ENCODE peak calls at places on chromosome 20, in eight cellular contexts. M, F, I, R, B, Q, Z and K are unnamed samples.
A peak's percentile ranks its signal among the peaks of the same experiment; 100 is the strongest.

GRCh38 chr20:56217820-56218219 is 30.7 kb upstream of the MC3R start:
- DNase-seq in M (no peak), F (no peak), I (no peak), R (no peak), B (no peak), Q (no peak), Z (no peak), K (no peak)

GRCh38 chr20:57658447-57659130 is 38.4 kb upstream of the ZBP1 start:
- DNase-seq in M (peak; percentile 6), F (peak; percentile 5), I (no peak), R (peak; percentile 50), B (peak; percentile 12), Q (peak; percentile 10), Z (no peak), K (peak; percentile 71)

GRCh38 chr20:37220796-37221195 is 40.8 kb downstream of the GHRH start:
- DNase-seq in M (no peak), F (no peak), I (no peak), R (no peak), B (no peak), Q (no peak), Z (no peak), K (no peak)

GRCh38 chr20:38021373-38021772 is 11.9 kb downstream of the TTI1 start:
- DNase-seq in M (no peak), F (no peak), I (no peak), R (no peak), B (no peak), Q (no peak), Z (no peak), K (no peak)

GRCh38 chr20:7596541-7596940 is 343.7 kb downstream of the HAO1 start:
- DNase-seq in M (no peak), F (no peak), I (no peak), R (no peak), B (no peak), Q (no peak), Z (no peak), K (no peak)

GRCh38 chr20:43914697-43915208 is at the start of gene TOX2:
- DNase-seq in M (peak; percentile 62), F (no peak), I (peak; percentile 87), R (no peak), B (peak; percentile 40), Q (no peak), Z (peak; percentile 60), K (no peak)

GRCh38 chr20:34907616-34908469 is 31.4 kb downstream of the ACSS2 start:
- DNase-seq in M (peak; percentile 68), F (peak; percentile 58), I (no peak), R (no peak), B (peak; percentile 69), Q (peak; percentile 76), Z (peak; percentile 63), K (no peak)

GRCh38 chr20:37042986-37043972 is 52.5 kb downstream of the RBL1 start:
- DNase-seq in M (peak; percentile 9), F (no peak), I (no peak), R (no peak), B (peak; percentile 22), Q (no peak), Z (no peak), K (no peak)

GRCh38 chr20:33561981-33562601 is 72.2 kb downstream of the CBFA2T2 start:
- DNase-seq in M (peak; percentile 88), F (peak; percentile 73), I (peak; percentile 10), R (peak; percentile 96), B (peak; percentile 41), Q (peak; percentile 83), Z (peak; percentile 53), K (peak; percentile 83)

GRCh38 chr20:1537731-1538058 is 19.8 kb downstream of the SIRPD start:
- DNase-seq in M (peak; percentile 38), F (no peak), I (no peak), R (peak; percentile 73), B (peak; percentile 75), Q (no peak), Z (no peak), K (no peak)

GRCh38 chr20:43666376-43667328 is at the start of gene MYBL2:
- DNase-seq in M (peak; percentile 67), F (peak; percentile 20), I (peak; percentile 90), R (no peak), B (peak; percentile 48), Q (peak; percentile 66), Z (peak; percentile 36), K (no peak)

GRCh38 chr20:32622585-32623468 is 37.7 kb upstream of the NOL4L start:
- DNase-seq in M (no peak), F (no peak), I (no peak), R (no peak), B (no peak), Q (no peak), Z (no peak), K (no peak)

GRCh38 chr20:41133709-41134361 is 3.5 kb upstream of the PLCG1 start:
- DNase-seq in M (peak; percentile 9), F (no peak), I (peak; percentile 76), R (no peak), B (no peak), Q (no peak), Z (no peak), K (peak; percentile 81)

GRCh38 chr20:14234666-14235295 is 102.6 kb downstream of the FLRT3 start:
- DNase-seq in M (no peak), F (no peak), I (no peak), R (no peak), B (no peak), Q (no peak), Z (no peak), K (no peak)

GRCh38 chr20:8673116-8673515 is 395.8 kb upstream of the PLCB4 start:
- DNase-seq in M (no peak), F (no peak), I (no peak), R (no peak), B (no peak), Q (no peak), Z (no peak), K (no peak)

GRCh38 chr20:51360451-51361230 is 181.9 kb downstream of the NFATC2 start:
- DNase-seq in M (no peak), F (no peak), I (no peak), R (peak; percentile 37), B (no peak), Q (no peak), Z (peak; percentile 59), K (no peak)

GRCh38 chr20:53559816-53560215 is 33.8 kb downstream of the ZNF217 start:
- DNase-seq in M (no peak), F (no peak), I (no peak), R (no peak), B (no peak), Q (no peak), Z (no peak), K (no peak)

DNA sequence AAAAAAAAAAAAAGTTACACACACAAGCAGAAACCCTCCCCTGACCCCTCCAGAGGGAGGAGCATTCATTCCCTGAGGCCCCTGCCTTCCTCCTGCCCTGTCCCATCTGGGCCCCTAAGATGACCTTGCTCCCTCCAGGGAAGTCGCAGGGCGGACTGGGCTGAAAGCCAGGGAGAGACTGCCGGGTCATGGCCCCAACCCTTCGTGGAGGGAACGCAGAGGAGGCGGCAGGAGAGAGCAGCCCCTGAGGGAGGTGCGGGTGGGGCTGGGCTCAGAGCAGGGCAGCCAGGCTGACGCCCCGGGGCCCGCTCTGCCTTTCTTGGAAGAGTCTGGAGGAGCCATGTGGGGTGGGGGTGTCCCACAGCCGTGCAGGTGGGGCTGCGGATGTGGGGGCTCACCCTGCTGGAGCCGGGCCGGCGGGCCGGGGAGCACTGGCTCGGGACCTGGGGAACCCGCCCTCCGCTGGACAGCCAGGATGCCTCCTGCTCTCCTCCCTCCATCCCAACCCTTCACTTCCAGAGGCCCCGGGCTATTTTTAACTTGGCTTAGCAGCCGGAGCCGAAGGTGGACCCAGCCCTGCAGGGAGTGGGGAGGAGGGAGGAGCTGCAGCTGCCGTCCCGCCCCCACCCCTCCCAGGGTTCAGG is 15.0 kb upstream of the ABHD16B start:
- DNase-seq in M (no peak), F (peak; percentile 89), I (peak; percentile 76), R (no peak), B (no peak), Q (no peak), Z (peak; percentile 56), K (peak; percentile 68)
- TF ChIP-seq EP300 in M (no peak), F (no peak), I (no peak), R (no peak), B (no peak), Q (no peak), Z (no peak), K (no peak)

GRCh38 chr20:17679786-17680127 is 2.3 kb downstream of the RRBP1 start:
- DNase-seq in M (no peak), F (no peak), I (no peak), R (no peak), B (no peak), Q (no peak), Z (peak; percentile 38), K (no peak)

GRCh38 chr20:17680128-17680835 is 1.8 kb downstream of the RRBP1 start:
- DNase-seq in M (peak; percentile 75), F (peak; percentile 56), I (peak; percentile 27), R (peak; percentile 84), B (peak; percentile 82), Q (peak; percentile 74), Z (peak; percentile 78), K (peak; percentile 84)

GRCh38 chr20:17682103-17682888 is at the start of gene RRBP1:
- DNase-seq in M (peak; percentile 99), F (peak; percentile 98), I (peak; percentile 95), R (peak; percentile 99), B (peak; percentile 98), Q (peak; percentile 99), Z (peak; percentile 99), K (peak; percentile 99)

GRCh38 chr20:17681741-17682102 is 320 bp downstream of the RRBP1 start:
- DNase-seq in M (no peak), F (no peak), I (peak; percentile 30), R (no peak), B (no peak), Q (no peak), Z (no peak), K (peak; percentile 76)

GRCh38 chr20:17680836-17681740 is 954 bp downstream of the RRBP1 start:
- DNase-seq in M (peak; percentile 88), F (peak; percentile 77), I (peak; percentile 72), R (peak; percentile 92), B (peak; percentile 87), Q (peak; percentile 89), Z (peak; percentile 95), K (peak; percentile 89)
- TF ChIP-seq CTCF in M (no peak), F (peak; percentile 87), I (peak; percentile 20), R (no peak), B (peak; percentile 87), Q (no peak), Z (peak; percentile 95), K (peak; percentile 85)

GRCh38 chr20:23077277-23077676 is 8.8 kb downstream of the CD93 start:
- DNase-seq in M (no peak), F (no peak), I (no peak), R (peak; percentile 46), B (no peak), Q (no peak), Z (no peak), K (no peak)
- TF ChIP-seq EP300 in M (no peak), F (no peak), I (no peak), R (no peak), B (no peak), Q (no peak), Z (no peak), K (no peak)

DNA sequence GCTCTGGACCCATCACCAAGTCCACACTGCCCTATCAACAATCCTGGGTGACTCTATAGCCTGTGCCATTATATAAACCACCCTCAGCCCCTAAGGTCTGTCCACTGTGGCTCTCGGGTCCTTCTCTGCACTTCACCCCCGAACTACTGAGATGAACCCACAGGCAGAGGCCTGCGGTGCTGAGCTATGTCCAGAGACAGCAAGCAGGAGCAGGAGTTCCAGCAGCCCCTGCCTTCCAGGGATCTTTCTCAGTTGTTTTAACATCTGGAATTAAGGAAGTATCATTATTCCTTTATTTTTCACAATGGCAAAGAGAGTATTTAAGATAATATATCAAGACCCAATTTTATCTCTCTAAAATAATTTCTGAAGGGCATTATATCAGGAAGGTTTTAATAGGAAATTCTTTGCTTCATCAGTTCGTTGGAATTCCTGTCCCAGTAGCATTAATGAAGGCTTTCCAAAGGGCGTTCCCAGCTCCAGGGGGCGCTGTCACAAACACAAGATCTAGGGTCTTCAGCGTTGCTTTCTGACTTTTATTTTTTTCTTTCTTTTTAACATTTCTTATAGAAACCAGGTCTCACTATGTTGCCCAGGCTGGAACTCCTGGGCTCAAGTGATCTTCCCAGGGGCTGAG is 27.3 kb downstream of the RRBP1 start:
- DNase-seq in M (peak; percentile 52), F (no peak), I (peak; percentile 20), R (peak; percentile 75), B (no peak), Q (no peak), Z (no peak), K (peak; percentile 72)
- TF ChIP-seq CTCF in M (peak; percentile 39), F (peak; percentile 33), I (peak; percentile 59), R (peak; percentile 36), B (peak; percentile 19), Q (no peak), Z (peak; percentile 79), K (peak; percentile 16)